ENCODE peak calls at places on chromosomes 12 and 14, in four cellular contexts. One of them, this sample, is unnamed.

GRCh38 chr14:54568821-54569591 is 2.1 kb downstream of the SAMD4A start:
- DNase-seq in stimulated activated CD4-positive, alpha-beta T cell treated with anti-CD3 and anti-CD28 coated beads, Interleukin-2, amount 100 ng/mL, for 48 hours: no peak
- DNase-seq in stimulated activated CD8-positive, alpha-beta memory T cell treated with anti-CD3 and anti-CD28 coated beads, Interleukin-7, amount 100 ng/mL, for 4 hours: no peak
- DNase-seq in heart left ventricle: peak
- DNase-seq in this sample: peak

GRCh38 chr12:111405856-111406473 is at the start of gene SH2B3:
- DNase-seq in stimulated activated CD8-positive, alpha-beta memory T cell treated with anti-CD3 and anti-CD28 coated beads, Interleukin-7, amount 100 ng/mL, for 4 hours: no peak
- DNase-seq in heart left ventricle: no peak
- DNase-seq in stimulated activated CD4-positive, alpha-beta T cell treated with anti-CD3 and anti-CD28 coated beads, Interleukin-2, amount 100 ng/mL, for 48 hours: no peak
- DNase-seq in this sample: no peak

GRCh38 chr12:7127916-7128626 is 618 bp downstream of the RBP5 start:
- DNase-seq in stimulated activated CD8-positive, alpha-beta memory T cell treated with anti-CD3 and anti-CD28 coated beads, Interleukin-7, amount 100 ng/mL, for 4 hours: no peak
- DNase-seq in stimulated activated CD4-positive, alpha-beta T cell treated with anti-CD3 and anti-CD28 coated beads, Interleukin-2, amount 100 ng/mL, for 48 hours: no peak
- DNase-seq in heart left ventricle: no peak
- DNase-seq in this sample: no peak

GRCh38 chr12:52127683-52128450 is 48.4 kb downstream of the SMIM41 start:
- DNase-seq in heart left ventricle: no peak
- DNase-seq in stimulated activated CD8-positive, alpha-beta memory T cell treated with anti-CD3 and anti-CD28 coated beads, Interleukin-7, amount 100 ng/mL, for 4 hours: no peak
- DNase-seq in stimulated activated CD4-positive, alpha-beta T cell treated with anti-CD3 and anti-CD28 coated beads, Interleukin-2, amount 100 ng/mL, for 48 hours: no peak
- DNase-seq in this sample: no peak

GRCh38 chr14:94395900-94396574 is 7.6 kb upstream of the SERPINA1 start:
- DNase-seq in stimulated activated CD4-positive, alpha-beta T cell treated with anti-CD3 and anti-CD28 coated beads, Interleukin-2, amount 100 ng/mL, for 48 hours: no peak
- DNase-seq in stimulated activated CD8-positive, alpha-beta memory T cell treated with anti-CD3 and anti-CD28 coated beads, Interleukin-7, amount 100 ng/mL, for 4 hours: no peak
- DNase-seq in heart left ventricle: no peak
- DNase-seq in this sample: no peak

GRCh38 chr14:90797919-90798318 is 18.3 kb downstream of the TTC7B start:
- DNase-seq in stimulated activated CD4-positive, alpha-beta T cell treated with anti-CD3 and anti-CD28 coated beads, Interleukin-2, amount 100 ng/mL, for 48 hours: no peak
- DNase-seq in stimulated activated CD8-positive, alpha-beta memory T cell treated with anti-CD3 and anti-CD28 coated beads, Interleukin-7, amount 100 ng/mL, for 4 hours: no peak
- DNase-seq in heart left ventricle: no peak
- DNase-seq in this sample: no peak

GRCh38 chr12:90978117-90978770 is 23.3 kb upstream of the CCER1 start:
- DNase-seq in heart left ventricle: no peak
- DNase-seq in stimulated activated CD4-positive, alpha-beta T cell treated with anti-CD3 and anti-CD28 coated beads, Interleukin-2, amount 100 ng/mL, for 48 hours: no peak
- DNase-seq in stimulated activated CD8-positive, alpha-beta memory T cell treated with anti-CD3 and anti-CD28 coated beads, Interleukin-7, amount 100 ng/mL, for 4 hours: no peak
- DNase-seq in this sample: no peak

GRCh38 chr14:49478784-49479183 is 107.4 kb downstream of the RPS29 start:
- DNase-seq in stimulated activated CD8-positive, alpha-beta memory T cell treated with anti-CD3 and anti-CD28 coated beads, Interleukin-7, amount 100 ng/mL, for 4 hours: no peak
- DNase-seq in stimulated activated CD4-positive, alpha-beta T cell treated with anti-CD3 and anti-CD28 coated beads, Interleukin-2, amount 100 ng/mL, for 48 hours: no peak
- DNase-seq in heart left ventricle: no peak
- DNase-seq in this sample: no peak

GRCh38 chr14:35052637-35053036 is 6.6 kb downstream of the FAM177A1 start:
- DNase-seq in stimulated activated CD4-positive, alpha-beta T cell treated with anti-CD3 and anti-CD28 coated beads, Interleukin-2, amount 100 ng/mL, for 48 hours: no peak
- DNase-seq in heart left ventricle: no peak
- DNase-seq in stimulated activated CD8-positive, alpha-beta memory T cell treated with anti-CD3 and anti-CD28 coated beads, Interleukin-7, amount 100 ng/mL, for 4 hours: no peak
- DNase-seq in this sample: no peak

GRCh38 chr14:103728721-103729120 is 13.1 kb downstream of the ZFYVE21 start:
- DNase-seq in stimulated activated CD4-positive, alpha-beta T cell treated with anti-CD3 and anti-CD28 coated beads, Interleukin-2, amount 100 ng/mL, for 48 hours: no peak
- DNase-seq in heart left ventricle: no peak
- DNase-seq in stimulated activated CD8-positive, alpha-beta memory T cell treated with anti-CD3 and anti-CD28 coated beads, Interleukin-7, amount 100 ng/mL, for 4 hours: no peak
- DNase-seq in this sample: no peak

GRCh38 chr14:88233915-88234314 is 89.2 kb downstream of the KCNK10 start:
- DNase-seq in stimulated activated CD4-positive, alpha-beta T cell treated with anti-CD3 and anti-CD28 coated beads, Interleukin-2, amount 100 ng/mL, for 48 hours: no peak
- DNase-seq in stimulated activated CD8-positive, alpha-beta memory T cell treated with anti-CD3 and anti-CD28 coated beads, Interleukin-7, amount 100 ng/mL, for 4 hours: no peak
- DNase-seq in heart left ventricle: no peak
- DNase-seq in this sample: no peak

GRCh38 chr12:102811125-102811737 is 105.8 kb downstream of the PAH start:
- DNase-seq in stimulated activated CD4-positive, alpha-beta T cell treated with anti-CD3 and anti-CD28 coated beads, Interleukin-2, amount 100 ng/mL, for 48 hours: no peak
- DNase-seq in stimulated activated CD8-positive, alpha-beta memory T cell treated with anti-CD3 and anti-CD28 coated beads, Interleukin-7, amount 100 ng/mL, for 4 hours: no peak
- DNase-seq in heart left ventricle: no peak
- DNase-seq in this sample: peak

GRCh38 chr14:79584679-79585078 is 626.6 kb downstream of the DIO2 start:
- DNase-seq in stimulated activated CD8-positive, alpha-beta memory T cell treated with anti-CD3 and anti-CD28 coated beads, Interleukin-7, amount 100 ng/mL, for 4 hours: no peak
- DNase-seq in stimulated activated CD4-positive, alpha-beta T cell treated with anti-CD3 and anti-CD28 coated beads, Interleukin-2, amount 100 ng/mL, for 48 hours: no peak
- DNase-seq in heart left ventricle: no peak
- DNase-seq in this sample: no peak

GRCh38 chr14:39232554-39233415 is 930 bp upstream of the MIA2 start:
- DNase-seq in heart left ventricle: no peak
- DNase-seq in stimulated activated CD8-positive, alpha-beta memory T cell treated with anti-CD3 and anti-CD28 coated beads, Interleukin-7, amount 100 ng/mL, for 4 hours: no peak
- DNase-seq in stimulated activated CD4-positive, alpha-beta T cell treated with anti-CD3 and anti-CD28 coated beads, Interleukin-2, amount 100 ng/mL, for 48 hours: no peak
- DNase-seq in this sample: no peak

GRCh38 chr12:55847033-55847432 is 4.3 kb upstream of the MMP19 start:
- DNase-seq in stimulated activated CD4-positive, alpha-beta T cell treated with anti-CD3 and anti-CD28 coated beads, Interleukin-2, amount 100 ng/mL, for 48 hours: no peak
- DNase-seq in heart left ventricle: no peak
- DNase-seq in stimulated activated CD8-positive, alpha-beta memory T cell treated with anti-CD3 and anti-CD28 coated beads, Interleukin-7, amount 100 ng/mL, for 4 hours: no peak
- DNase-seq in this sample: no peak

GRCh38 chr12:129681830-129682229 is 222.0 kb downstream of the TMEM132D start:
- DNase-seq in heart left ventricle: no peak
- DNase-seq in stimulated activated CD8-positive, alpha-beta memory T cell treated with anti-CD3 and anti-CD28 coated beads, Interleukin-7, amount 100 ng/mL, for 4 hours: no peak
- DNase-seq in stimulated activated CD4-positive, alpha-beta T cell treated with anti-CD3 and anti-CD28 coated beads, Interleukin-2, amount 100 ng/mL, for 48 hours: no peak
- DNase-seq in this sample: no peak

GRCh38 chr14:77574446-77575125 is 41.9 kb downstream of the SPTLC2 start:
- DNase-seq in stimulated activated CD8-positive, alpha-beta memory T cell treated with anti-CD3 and anti-CD28 coated beads, Interleukin-7, amount 100 ng/mL, for 4 hours: no peak
- DNase-seq in stimulated activated CD4-positive, alpha-beta T cell treated with anti-CD3 and anti-CD28 coated beads, Interleukin-2, amount 100 ng/mL, for 48 hours: no peak
- DNase-seq in heart left ventricle: no peak
- DNase-seq in this sample: no peak

GRCh38 chr12:100234591-100235304 is 32.1 kb downstream of the DEPDC4 start:
- DNase-seq in heart left ventricle: no peak
- DNase-seq in stimulated activated CD4-positive, alpha-beta T cell treated with anti-CD3 and anti-CD28 coated beads, Interleukin-2, amount 100 ng/mL, for 48 hours: no peak
- DNase-seq in stimulated activated CD8-positive, alpha-beta memory T cell treated with anti-CD3 and anti-CD28 coated beads, Interleukin-7, amount 100 ng/mL, for 4 hours: no peak
- DNase-seq in this sample: no peak

GRCh38 chr12:41254546-41254945 is 66.4 kb downstream of the PDZRN4 start:
- DNase-seq in stimulated activated CD8-positive, alpha-beta memory T cell treated with anti-CD3 and anti-CD28 coated beads, Interleukin-7, amount 100 ng/mL, for 4 hours: no peak
- DNase-seq in heart left ventricle: no peak
- DNase-seq in stimulated activated CD4-positive, alpha-beta T cell treated with anti-CD3 and anti-CD28 coated beads, Interleukin-2, amount 100 ng/mL, for 48 hours: no peak
- DNase-seq in this sample: no peak

GRCh38 chr12:47373554-47374150 is 293.9 kb upstream of the AMIGO2 start:
- DNase-seq in heart left ventricle: no peak
- DNase-seq in stimulated activated CD8-positive, alpha-beta memory T cell treated with anti-CD3 and anti-CD28 coated beads, Interleukin-7, amount 100 ng/mL, for 4 hours: no peak
- DNase-seq in stimulated activated CD4-positive, alpha-beta T cell treated with anti-CD3 and anti-CD28 coated beads, Interleukin-2, amount 100 ng/mL, for 48 hours: no peak
- DNase-seq in this sample: no peak

This sample was measured in sciatic nerve.